ENCODE peak calls at places on chromosome 7, in five cellular contexts. Z is CD4-positive, alpha-beta memory T cell; O is left colon; K is nucleus accumbens; S is M059J. Y is an unnamed sample.

GRCh38 chr7:98556288-98556687 is 60.8 kb upstream of the NPTX2 start:
- DNase-seq in Z (no peak), O (peak; percentile 12), K (no peak), S (no peak), Y (no peak)

GRCh38 chr7:104923010-104923421 is 91.0 kb upstream of the KMT2E start:
- DNase-seq in Z (peak; percentile 67), O (peak; percentile 88), K (peak; percentile 47), S (peak; percentile 88), Y (no peak)

GRCh38 chr7:89335490-89335889 is 540.0 kb upstream of the TEX47 start:
- DNase-seq in Z (no peak), O (no peak), K (no peak), S (no peak), Y (no peak)

GRCh38 chr7:114007391-114007790 is 88.6 kb upstream of the PPP1R3A start:
- DNase-seq in Z (no peak), O (no peak), K (no peak), S (no peak), Y (no peak)

GRCh38 chr7:155509025-155509724 is 37.2 kb downstream of the CNPY1 start:
- DNase-seq in Z (no peak), O (no peak), K (no peak), S (no peak), Y (no peak)

GRCh38 chr7:73976761-73977625 is 51.0 kb upstream of the ELN start:
- DNase-seq in Z (no peak), O (no peak), K (no peak), S (no peak), Y (peak; percentile 70)

GRCh38 chr7:87712571-87712970 is 84.4 kb downstream of the RUNDC3B start:
- DNase-seq in Z (no peak), O (no peak), K (no peak), S (no peak), Y (no peak)

GRCh38 chr7:149884016-149884415 is 10.2 kb downstream of the ATP6V0E2 start:
- DNase-seq in Z (no peak), O (peak; percentile 17), K (no peak), S (no peak), Y (no peak)

GRCh38 chr7:137890449-137890916 is 43.7 kb upstream of the DGKI start:
- DNase-seq in Z (no peak), O (no peak), K (no peak), S (no peak), Y (no peak)

GRCh38 chr7:98051118-98051744 is 55.4 kb upstream of the LMTK2 start:
- DNase-seq in Z (peak; percentile 37), O (peak; percentile 36), K (peak; percentile 1), S (no peak), Y (no peak)

GRCh38 chr7:158818325-158819213 is 10.7 kb downstream of the ESYT2 start:
- DNase-seq in Z (peak; percentile 88), O (peak; percentile 72), K (peak; percentile 35), S (peak; percentile 100), Y (peak; percentile 92)

GRCh38 chr7:3639253-3639652 is 338.2 kb downstream of the SDK1 start:
- DNase-seq in Z (no peak), O (no peak), K (no peak), S (no peak), Y (no peak)

GRCh38 chr7:64630496-64630895 is 35.4 kb upstream of the ZNF107 start:
- DNase-seq in Z (no peak), O (no peak), K (no peak), S (no peak), Y (no peak)

GRCh38 chr7:135023622-135024021 is 37.3 kb downstream of the AGBL3 start:
- DNase-seq in Z (no peak), O (no peak), K (no peak), S (no peak), Y (no peak)

GRCh38 chr7:43768201-43768893 is 9.9 kb downstream of the BLVRA start:
- DNase-seq in Z (no peak), O (no peak), K (no peak), S (no peak), Y (no peak)

GRCh38 chr7:24930856-24931255 is 49.1 kb downstream of the OSBPL3 start:
- DNase-seq in Z (no peak), O (no peak), K (no peak), S (no peak), Y (no peak)

GRCh38 chr7:28957822-28958234 is 302 bp downstream of the TRIL start:
- DNase-seq in Z (no peak), O (peak; percentile 25), K (no peak), S (no peak), Y (no peak)

GRCh38 chr7:150356265-150356897 is 12.2 kb upstream of the REPIN1 start:
- DNase-seq in Z (peak; percentile 41), O (no peak), K (no peak), S (peak; percentile 44), Y (no peak)